ENCODE peak calls at places on chromosomes 16 and 17, in ten cellular contexts. One of them, this sample, is unnamed.

GRCh38 chr16:22614271-22614947 is 103.7 kb downstream of the NPIPB5 start:
- DNase-seq in CD4-positive, alpha-beta T cell: no peak
- DNase-seq in GM10248: no peak
- DNase-seq in foreskin fibroblast: peak
- DNase-seq in epithelial cell of esophagus: peak
- DNase-seq in endothelial cell of umbilical vein: no peak
- DNase-seq in suprapubic skin: no peak
- DNase-seq in neural crest cell: no peak
- DNase-seq in pancreas: peak
- DNase-seq in H9: no peak
- DNase-seq in this sample: no peak

GRCh38 chr16:86831366-86831765 is 253.0 kb downstream of the FOXL1 start:
- DNase-seq in CD4-positive, alpha-beta T cell: no peak
- DNase-seq in GM10248: no peak
- DNase-seq in foreskin fibroblast: no peak
- DNase-seq in epithelial cell of esophagus: no peak
- DNase-seq in endothelial cell of umbilical vein: no peak
- DNase-seq in suprapubic skin: no peak
- DNase-seq in neural crest cell: no peak
- DNase-seq in pancreas: no peak
- DNase-seq in H9: no peak
- DNase-seq in this sample: no peak

GRCh38 chr17:75088902-75089417 is 1.2 kb downstream of the SLC16A5 start:
- DNase-seq in CD4-positive, alpha-beta T cell: no peak
- DNase-seq in GM10248: no peak
- DNase-seq in foreskin fibroblast: no peak
- DNase-seq in epithelial cell of esophagus: peak
- DNase-seq in endothelial cell of umbilical vein: peak
- DNase-seq in suprapubic skin: no peak
- DNase-seq in neural crest cell: no peak
- DNase-seq in pancreas: no peak
- DNase-seq in H9: peak
- DNase-seq in this sample: no peak

GRCh38 chr17:12729086-12729485 is 60.2 kb upstream of the ARHGAP44 start:
- DNase-seq in CD4-positive, alpha-beta T cell: no peak
- DNase-seq in GM10248: no peak
- DNase-seq in foreskin fibroblast: no peak
- DNase-seq in epithelial cell of esophagus: no peak
- DNase-seq in endothelial cell of umbilical vein: no peak
- DNase-seq in suprapubic skin: no peak
- DNase-seq in neural crest cell: no peak
- DNase-seq in pancreas: no peak
- DNase-seq in H9: peak
- DNase-seq in this sample: no peak

GRCh38 chr17:77901476-77901875 is 57.0 kb upstream of the TNRC6C start:
- DNase-seq in CD4-positive, alpha-beta T cell: no peak
- DNase-seq in GM10248: no peak
- DNase-seq in foreskin fibroblast: no peak
- DNase-seq in epithelial cell of esophagus: no peak
- DNase-seq in endothelial cell of umbilical vein: no peak
- DNase-seq in suprapubic skin: no peak
- DNase-seq in neural crest cell: no peak
- DNase-seq in pancreas: no peak
- DNase-seq in H9: no peak
- DNase-seq in this sample: no peak

GRCh38 chr17:32142857-32143524 is 689 bp downstream of the RHOT1 start:
- DNase-seq in CD4-positive, alpha-beta T cell: no peak
- DNase-seq in GM10248: peak
- DNase-seq in foreskin fibroblast: peak
- DNase-seq in epithelial cell of esophagus: peak
- DNase-seq in endothelial cell of umbilical vein: peak
- DNase-seq in suprapubic skin: no peak
- DNase-seq in neural crest cell: peak
- DNase-seq in pancreas: peak
- DNase-seq in H9: peak
- DNase-seq in this sample: no peak

GRCh38 chr17:28293994-28294393 is 25.0 kb upstream of the TMEM97 start:
- DNase-seq in CD4-positive, alpha-beta T cell: no peak
- DNase-seq in GM10248: no peak
- DNase-seq in foreskin fibroblast: no peak
- DNase-seq in epithelial cell of esophagus: no peak
- DNase-seq in endothelial cell of umbilical vein: no peak
- DNase-seq in suprapubic skin: no peak
- DNase-seq in neural crest cell: no peak
- DNase-seq in pancreas: no peak
- DNase-seq in H9: no peak
- DNase-seq in this sample: no peak

GRCh38 chr16:67158637-67159600 is 790 bp downstream of the TRADD start:
- DNase-seq in CD4-positive, alpha-beta T cell: peak
- DNase-seq in GM10248: peak
- DNase-seq in foreskin fibroblast: no peak
- DNase-seq in epithelial cell of esophagus: peak
- DNase-seq in endothelial cell of umbilical vein: no peak
- DNase-seq in suprapubic skin: no peak
- DNase-seq in neural crest cell: no peak
- DNase-seq in pancreas: no peak
- DNase-seq in H9: peak
- DNase-seq in this sample: no peak

GRCh38 chr17:33657181-33657580 is 364.1 kb upstream of the ASIC2 start:
- DNase-seq in CD4-positive, alpha-beta T cell: no peak
- DNase-seq in GM10248: no peak
- DNase-seq in foreskin fibroblast: no peak
- DNase-seq in epithelial cell of esophagus: no peak
- DNase-seq in endothelial cell of umbilical vein: no peak
- DNase-seq in suprapubic skin: no peak
- DNase-seq in neural crest cell: peak
- DNase-seq in pancreas: no peak
- DNase-seq in H9: no peak
- DNase-seq in this sample: no peak

GRCh38 chr17:33647976-33648375 is 354.9 kb upstream of the ASIC2 start:
- DNase-seq in CD4-positive, alpha-beta T cell: no peak
- DNase-seq in GM10248: no peak
- DNase-seq in foreskin fibroblast: no peak
- DNase-seq in epithelial cell of esophagus: peak
- DNase-seq in endothelial cell of umbilical vein: no peak
- DNase-seq in suprapubic skin: no peak
- DNase-seq in neural crest cell: peak
- DNase-seq in pancreas: no peak
- DNase-seq in H9: peak
- DNase-seq in this sample: no peak

GRCh38 chr17:33653389-33653788 is 360.3 kb upstream of the ASIC2 start:
- DNase-seq in CD4-positive, alpha-beta T cell: no peak
- DNase-seq in GM10248: no peak
- DNase-seq in foreskin fibroblast: no peak
- DNase-seq in epithelial cell of esophagus: no peak
- DNase-seq in endothelial cell of umbilical vein: peak
- DNase-seq in suprapubic skin: no peak
- DNase-seq in neural crest cell: no peak
- DNase-seq in pancreas: no peak
- DNase-seq in H9: no peak
- DNase-seq in this sample: no peak

GRCh38 chr17:33651631-33652030 is 358.5 kb upstream of the ASIC2 start:
- DNase-seq in CD4-positive, alpha-beta T cell: no peak
- DNase-seq in GM10248: no peak
- DNase-seq in foreskin fibroblast: no peak
- DNase-seq in epithelial cell of esophagus: peak
- DNase-seq in endothelial cell of umbilical vein: no peak
- DNase-seq in suprapubic skin: no peak
- DNase-seq in neural crest cell: no peak
- DNase-seq in pancreas: no peak
- DNase-seq in H9: peak
- DNase-seq in this sample: no peak
- TF ChIP-seq CTCF in CD4-positive, alpha-beta T cell: no peak
- TF ChIP-seq CTCF in GM10248: no peak
- TF ChIP-seq CTCF in foreskin fibroblast: no peak
- TF ChIP-seq CTCF in epithelial cell of esophagus: peak
- TF ChIP-seq CTCF in endothelial cell of umbilical vein: no peak
- TF ChIP-seq CTCF in suprapubic skin: no peak
- TF ChIP-seq CTCF in neural crest cell: peak
- TF ChIP-seq CTCF in pancreas: no peak
- TF ChIP-seq CTCF in H9: peak
- TF ChIP-seq CTCF in this sample: no peak

GRCh38 chr17:79913896-79914812 is 74.9 kb upstream of the CBX4 start:
- DNase-seq in CD4-positive, alpha-beta T cell: no peak
- DNase-seq in GM10248: no peak
- DNase-seq in foreskin fibroblast: no peak
- DNase-seq in epithelial cell of esophagus: no peak
- DNase-seq in endothelial cell of umbilical vein: no peak
- DNase-seq in suprapubic skin: no peak
- DNase-seq in neural crest cell: no peak
- DNase-seq in pancreas: no peak
- DNase-seq in H9: no peak
- DNase-seq in this sample: no peak

GRCh38 chr17:79916991-79917901 is 78.0 kb upstream of the CBX4 start:
- DNase-seq in CD4-positive, alpha-beta T cell: no peak
- DNase-seq in GM10248: no peak
- DNase-seq in foreskin fibroblast: no peak
- DNase-seq in epithelial cell of esophagus: no peak
- DNase-seq in endothelial cell of umbilical vein: no peak
- DNase-seq in suprapubic skin: no peak
- DNase-seq in neural crest cell: no peak
- DNase-seq in pancreas: no peak
- DNase-seq in H9: no peak
- DNase-seq in this sample: no peak

GRCh38 chr17:79916506-79916905 is 77.3 kb upstream of the CBX4 start:
- DNase-seq in CD4-positive, alpha-beta T cell: no peak
- DNase-seq in GM10248: no peak
- DNase-seq in foreskin fibroblast: no peak
- DNase-seq in epithelial cell of esophagus: no peak
- DNase-seq in endothelial cell of umbilical vein: no peak
- DNase-seq in suprapubic skin: no peak
- DNase-seq in neural crest cell: no peak
- DNase-seq in pancreas: no peak
- DNase-seq in H9: no peak
- DNase-seq in this sample: no peak

GRCh38 chr17:79914813-79915740 is 75.8 kb upstream of the CBX4 start:
- DNase-seq in CD4-positive, alpha-beta T cell: no peak
- DNase-seq in GM10248: no peak
- DNase-seq in foreskin fibroblast: no peak
- DNase-seq in epithelial cell of esophagus: no peak
- DNase-seq in endothelial cell of umbilical vein: no peak
- DNase-seq in suprapubic skin: no peak
- DNase-seq in neural crest cell: no peak
- DNase-seq in pancreas: no peak
- DNase-seq in H9: no peak
- DNase-seq in this sample: no peak

DNA sequence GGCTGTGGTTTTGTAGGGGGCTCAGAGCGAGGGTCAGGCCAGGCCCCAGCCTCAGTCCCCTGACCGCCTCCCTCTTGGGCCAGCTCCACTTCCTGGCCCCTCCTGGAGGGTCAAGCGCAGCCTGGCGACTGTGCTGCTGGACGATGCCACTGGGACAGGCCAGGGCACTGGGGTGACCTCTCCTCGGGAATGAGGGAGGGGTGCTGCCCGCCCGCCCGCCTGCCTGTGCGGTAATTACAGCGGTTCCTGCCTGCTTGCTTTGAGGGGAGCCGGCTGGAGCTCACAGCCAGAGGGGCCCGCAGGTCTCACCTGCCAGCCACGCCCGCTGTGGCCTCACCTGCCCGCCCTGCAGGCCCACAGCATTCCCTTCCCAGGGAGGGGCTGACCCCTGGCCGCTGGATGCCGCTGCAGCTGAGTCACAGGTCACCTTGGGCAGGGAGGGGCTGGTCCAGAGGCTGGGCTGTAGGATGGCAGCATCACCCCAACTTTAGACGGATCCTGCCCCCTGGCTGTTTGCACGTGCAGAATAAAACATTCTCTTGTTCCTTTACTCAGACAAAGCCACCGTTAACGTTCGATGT is 76.7 kb upstream of the CBX4 start:
- DNase-seq in CD4-positive, alpha-beta T cell: no peak
- DNase-seq in GM10248: no peak
- DNase-seq in foreskin fibroblast: no peak
- DNase-seq in epithelial cell of esophagus: peak
- DNase-seq in endothelial cell of umbilical vein: no peak
- DNase-seq in suprapubic skin: no peak
- DNase-seq in neural crest cell: no peak
- DNase-seq in pancreas: no peak
- DNase-seq in H9: peak
- DNase-seq in this sample: no peak
- TF ChIP-seq CTCF in CD4-positive, alpha-beta T cell: peak
- TF ChIP-seq CTCF in GM10248: peak
- TF ChIP-seq CTCF in foreskin fibroblast: no peak
- TF ChIP-seq CTCF in epithelial cell of esophagus: peak
- TF ChIP-seq CTCF in endothelial cell of umbilical vein: no peak
- TF ChIP-seq CTCF in suprapubic skin: no peak
- TF ChIP-seq CTCF in neural crest cell: peak
- TF ChIP-seq CTCF in pancreas: no peak
- TF ChIP-seq CTCF in H9: peak
- TF ChIP-seq CTCF in this sample: peak

DNA sequence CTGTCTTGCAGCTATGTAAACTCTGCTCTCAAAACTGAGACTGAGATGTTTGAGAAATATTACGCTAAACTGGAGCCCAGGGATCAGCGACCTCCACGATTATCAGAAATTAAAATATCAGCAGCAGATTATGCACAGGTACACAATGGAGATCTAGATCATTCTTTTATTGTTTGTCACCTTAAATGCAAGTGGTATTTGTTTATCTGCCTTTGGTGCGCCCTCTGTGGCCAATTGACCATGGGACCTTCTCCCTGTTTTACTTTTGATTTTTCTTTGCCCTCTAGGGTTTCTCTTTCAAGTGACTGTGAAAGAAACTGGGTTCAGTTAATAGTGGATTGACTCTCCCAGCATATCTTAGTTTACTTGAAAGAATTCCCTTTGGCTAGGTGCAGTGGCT is 42.1 kb downstream of the PRSS54 start:
- DNase-seq in CD4-positive, alpha-beta T cell: no peak
- DNase-seq in GM10248: no peak
- DNase-seq in foreskin fibroblast: no peak
- DNase-seq in epithelial cell of esophagus: no peak
- DNase-seq in endothelial cell of umbilical vein: no peak
- DNase-seq in suprapubic skin: no peak
- DNase-seq in neural crest cell: no peak
- DNase-seq in pancreas: no peak
- DNase-seq in H9: no peak
- DNase-seq in this sample: no peak
- TF ChIP-seq CTCF in CD4-positive, alpha-beta T cell: no peak
- TF ChIP-seq CTCF in GM10248: no peak
- TF ChIP-seq CTCF in foreskin fibroblast: no peak
- TF ChIP-seq CTCF in epithelial cell of esophagus: no peak
- TF ChIP-seq CTCF in endothelial cell of umbilical vein: no peak
- TF ChIP-seq CTCF in suprapubic skin: no peak
- TF ChIP-seq CTCF in neural crest cell: no peak
- TF ChIP-seq CTCF in pancreas: no peak
- TF ChIP-seq CTCF in H9: peak
- TF ChIP-seq CTCF in this sample: no peak

GRCh38 chr16:70703041-70703834 is 17.4 kb upstream of the MTSS2 start:
- DNase-seq in CD4-positive, alpha-beta T cell: no peak
- DNase-seq in GM10248: no peak
- DNase-seq in foreskin fibroblast: peak
- DNase-seq in epithelial cell of esophagus: no peak
- DNase-seq in endothelial cell of umbilical vein: no peak
- DNase-seq in suprapubic skin: no peak
- DNase-seq in neural crest cell: peak
- DNase-seq in pancreas: peak
- DNase-seq in H9: peak
- DNase-seq in this sample: peak
- TF ChIP-seq CTCF in CD4-positive, alpha-beta T cell: no peak
- TF ChIP-seq CTCF in GM10248: no peak
- TF ChIP-seq CTCF in foreskin fibroblast: peak
- TF ChIP-seq CTCF in epithelial cell of esophagus: no peak
- TF ChIP-seq CTCF in endothelial cell of umbilical vein: no peak
- TF ChIP-seq CTCF in suprapubic skin: peak
- TF ChIP-seq CTCF in neural crest cell: peak
- TF ChIP-seq CTCF in pancreas: no peak
- TF ChIP-seq CTCF in H9: peak
- TF ChIP-seq CTCF in this sample: peak